ENCODE peak calls at places on chromosomes 6 and 20, in nine cellular contexts. One of them, this sample, is unnamed.
A peak's percentile ranks its signal among the peaks of the same experiment; 100 is the strongest.

GRCh38 chr6:161142957-161143296 is 130.9 kb downstream of the AGPAT4 start:
- DNase-seq in cardiac fibroblast: no peak
- DNase-seq in iris pigment epithelial cell: no peak
- DNase-seq in ELR: no peak
- DNase-seq in CD4-positive, alpha-beta memory T cell: no peak
- DNase-seq in GM13977: no peak
- DNase-seq in stimulated activated CD4-positive, alpha-beta T cell treated with anti-CD3 and anti-CD28 coated beads, Interleukin-12 subunit alpha, Interleukin-12 subunit beta, amount 100 ng/mL, for 48 hours: no peak
- DNase-seq in adipocyte: no peak
- DNase-seq in hippocampal formation: no peak
- DNase-seq in this sample: no peak

GRCh38 chr6:16355699-16356481 is 117.5 kb downstream of the GMPR start:
- DNase-seq in adipocyte: no peak
- DNase-seq in GM13977: no peak
- DNase-seq in cardiac fibroblast: no peak
- DNase-seq in CD4-positive, alpha-beta memory T cell: no peak
- DNase-seq in stimulated activated CD4-positive, alpha-beta T cell treated with anti-CD3 and anti-CD28 coated beads, Interleukin-12 subunit alpha, Interleukin-12 subunit beta, amount 100 ng/mL, for 48 hours: no peak
- DNase-seq in ELR: peak; percentile 52
- DNase-seq in hippocampal formation: no peak
- DNase-seq in iris pigment epithelial cell: peak; percentile 36
- DNase-seq in this sample: no peak

GRCh38 chr6:28474441-28475219 is 31.3 kb upstream of the ZSCAN23 start:
- DNase-seq in iris pigment epithelial cell: peak; percentile 90
- DNase-seq in hippocampal formation: peak; percentile 35
- DNase-seq in adipocyte: peak; percentile 90
- DNase-seq in CD4-positive, alpha-beta memory T cell: no peak
- DNase-seq in cardiac fibroblast: peak; percentile 86
- DNase-seq in ELR: peak; percentile 90
- DNase-seq in stimulated activated CD4-positive, alpha-beta T cell treated with anti-CD3 and anti-CD28 coated beads, Interleukin-12 subunit alpha, Interleukin-12 subunit beta, amount 100 ng/mL, for 48 hours: no peak
- DNase-seq in GM13977: peak; percentile 70
- DNase-seq in this sample: peak; percentile 45

GRCh38 chr20:5090191-5090590 is 29.6 kb downstream of the PCNA start:
- DNase-seq in ELR: no peak
- DNase-seq in iris pigment epithelial cell: no peak
- DNase-seq in cardiac fibroblast: no peak
- DNase-seq in GM13977: peak; percentile 39
- DNase-seq in stimulated activated CD4-positive, alpha-beta T cell treated with anti-CD3 and anti-CD28 coated beads, Interleukin-12 subunit alpha, Interleukin-12 subunit beta, amount 100 ng/mL, for 48 hours: no peak
- DNase-seq in CD4-positive, alpha-beta memory T cell: no peak
- DNase-seq in hippocampal formation: no peak
- DNase-seq in adipocyte: no peak
- DNase-seq in this sample: peak; percentile 48

GRCh38 chr6:130037207-130037811 is 18.9 kb downstream of the L3MBTL3 start:
- DNase-seq in GM13977: no peak
- DNase-seq in CD4-positive, alpha-beta memory T cell: peak; percentile 21
- DNase-seq in adipocyte: peak; percentile 46
- DNase-seq in hippocampal formation: no peak
- DNase-seq in stimulated activated CD4-positive, alpha-beta T cell treated with anti-CD3 and anti-CD28 coated beads, Interleukin-12 subunit alpha, Interleukin-12 subunit beta, amount 100 ng/mL, for 48 hours: no peak
- DNase-seq in cardiac fibroblast: no peak
- DNase-seq in iris pigment epithelial cell: no peak
- DNase-seq in ELR: peak; percentile 43
- DNase-seq in this sample: no peak

GRCh38 chr6:85403331-85404015 is 46.4 kb upstream of the NT5E start:
- DNase-seq in ELR: peak; percentile 96
- DNase-seq in hippocampal formation: no peak
- DNase-seq in iris pigment epithelial cell: peak; percentile 96
- DNase-seq in adipocyte: peak; percentile 78
- DNase-seq in cardiac fibroblast: peak; percentile 92
- DNase-seq in GM13977: no peak
- DNase-seq in CD4-positive, alpha-beta memory T cell: no peak
- DNase-seq in stimulated activated CD4-positive, alpha-beta T cell treated with anti-CD3 and anti-CD28 coated beads, Interleukin-12 subunit alpha, Interleukin-12 subunit beta, amount 100 ng/mL, for 48 hours: no peak
- DNase-seq in this sample: no peak

GRCh38 chr6:23013776-23014175 is 444.4 kb downstream of the HDGFL1 start:
- DNase-seq in ELR: no peak
- DNase-seq in CD4-positive, alpha-beta memory T cell: no peak
- DNase-seq in hippocampal formation: no peak
- DNase-seq in cardiac fibroblast: no peak
- DNase-seq in GM13977: no peak
- DNase-seq in iris pigment epithelial cell: peak; percentile 21
- DNase-seq in stimulated activated CD4-positive, alpha-beta T cell treated with anti-CD3 and anti-CD28 coated beads, Interleukin-12 subunit alpha, Interleukin-12 subunit beta, amount 100 ng/mL, for 48 hours: no peak
- DNase-seq in adipocyte: no peak
- DNase-seq in this sample: no peak

GRCh38 chr20:34209111-34209510 is 32.1 kb upstream of the ASIP start:
- DNase-seq in GM13977: no peak
- DNase-seq in hippocampal formation: no peak
- DNase-seq in cardiac fibroblast: no peak
- DNase-seq in ELR: no peak
- DNase-seq in stimulated activated CD4-positive, alpha-beta T cell treated with anti-CD3 and anti-CD28 coated beads, Interleukin-12 subunit alpha, Interleukin-12 subunit beta, amount 100 ng/mL, for 48 hours: no peak
- DNase-seq in adipocyte: no peak
- DNase-seq in CD4-positive, alpha-beta memory T cell: no peak
- DNase-seq in iris pigment epithelial cell: no peak
- DNase-seq in this sample: no peak